ENCODE peak calls at places on chromosomes 7 and 10, in seven cellular contexts. J, T, Y, K, P, R and W are unnamed samples.

GRCh38 chr10:87928996-87929395 is 65.6 kb downstream of the PTEN start:
- DNase-seq in P (no peak), R (no peak), K (no peak), Y (no peak), T (peak; percentile 8), J (no peak), W (no peak)

GRCh38 chr7:21960922-21961321 is 15.2 kb upstream of the CDCA7L start:
- DNase-seq in K (no peak), P (no peak), J (peak; percentile 13), Y (peak; percentile 87), R (no peak), T (no peak), W (peak; percentile 79)

GRCh38 chr10:99926925-99927718 is 82.6 kb downstream of the DNMBP start:
- DNase-seq in R (peak; percentile 33), T (no peak), Y (peak; percentile 62), P (peak; percentile 58), J (peak; percentile 73), K (peak; percentile 77), W (peak; percentile 70)

GRCh38 chr7:4739528-4739992 is 35.9 kb upstream of the AP5Z1 start:
- DNase-seq in J (no peak), Y (peak; percentile 76), T (no peak), R (peak; percentile 34), K (no peak), P (peak; percentile 60), W (no peak)

GRCh38 chr7:45893996-45894664 is 5.8 kb downstream of the IGFBP1 start:
- DNase-seq in Y (no peak), K (peak; percentile 26), T (no peak), J (no peak), P (no peak), R (no peak), W (no peak)

GRCh38 chr10:118767297-118768040 is 12.7 kb upstream of the CACUL1 start:
- DNase-seq in P (no peak), R (no peak), Y (no peak), K (no peak), J (no peak), T (no peak), W (no peak)

GRCh38 chr7:137838706-137839315 is 8.0 kb downstream of the DGKI start:
- DNase-seq in J (no peak), T (no peak), R (no peak), K (no peak), Y (no peak), P (no peak), W (no peak)

GRCh38 chr10:121900443-121901174 is 27.2 kb downstream of the ATE1 start:
- DNase-seq in J (peak; percentile 69), Y (peak; percentile 46), T (peak; percentile 55), P (no peak), K (no peak), R (no peak), W (peak; percentile 1)

GRCh38 chr7:157576415-157576814 is 239.6 kb downstream of the DNAJB6 start:
- DNase-seq in K (no peak), P (no peak), J (no peak), T (peak; percentile 52), Y (no peak), R (no peak), W (no peak)

GRCh38 chr10:110305767-110306451 is 1.2 kb upstream of the SMNDC1 start:
- DNase-seq in Y (peak; percentile 86), K (no peak), T (peak; percentile 68), R (no peak), P (peak; percentile 41), J (peak; percentile 86), W (peak; percentile 74)

GRCh38 chr10:49446031-49446430 is 50.1 kb upstream of the DRGX start:
- DNase-seq in J (peak; percentile 18), P (no peak), Y (peak; percentile 34), T (no peak), K (no peak), R (no peak), W (peak; percentile 39)

GRCh38 chr7:107982918-107983389 is 20.0 kb downstream of the LAMB1 start:
- DNase-seq in K (no peak), T (no peak), P (no peak), Y (no peak), J (no peak), R (no peak), W (no peak)

GRCh38 chr7:16089191-16089590 is 332.1 kb downstream of the CRPPA start:
- DNase-seq in R (no peak), Y (no peak), T (no peak), K (no peak), J (no peak), P (no peak), W (no peak)

GRCh38 chr7:459584-460373 is 59.9 kb downstream of the PDGFA start:
- DNase-seq in R (no peak), T (no peak), J (no peak), Y (no peak), K (no peak), P (no peak), W (no peak)

GRCh38 chr10:132876967-132877366 is 65.4 kb downstream of the CFAP46 start:
- DNase-seq in Y (no peak), J (no peak), R (no peak), T (no peak), K (peak; percentile 20), P (peak; percentile 22), W (no peak)

GRCh38 chr7:131945313-131945831 is 388.9 kb upstream of the PODXL start:
- DNase-seq in P (peak; percentile 65), Y (peak; percentile 12), R (peak; percentile 33), K (no peak), J (peak; percentile 44), T (peak; percentile 59), W (peak; percentile 39)

GRCh38 chr7:138247568-138248328 is 171.5 kb downstream of the AKR1D1 start:
- DNase-seq in R (no peak), T (no peak), P (no peak), K (no peak), J (no peak), Y (peak; percentile 90), W (peak; percentile 84)

GRCh38 chr10:5956146-5956914 is 21.0 kb downstream of the IL15RA start:
- DNase-seq in T (no peak), Y (no peak), P (peak; percentile 13), R (no peak), K (peak; percentile 66), J (no peak), W (no peak)

GRCh38 chr10:129094813-129095212 is 372.2 kb upstream of the MGMT start:
- DNase-seq in Y (no peak), P (no peak), R (no peak), T (no peak), K (no peak), J (no peak), W (no peak)